ENCODE peak calls at places on chromosomes 4 and X, in five cellular contexts. One of them, this sample, is unnamed.

GRCh38 chrX:148629435-148629834 is 129.0 kb downstream of the AFF2 start:
- DNase-seq in GM04503: no peak
- DNase-seq in bronchial epithelial cell: no peak
- DNase-seq in ovary: no peak
- DNase-seq in IMR-90: no peak
- DNase-seq in this sample: no peak

GRCh38 chrX:71989768-71990167 is 79.1 kb downstream of the NHSL2 start:
- DNase-seq in bronchial epithelial cell: peak
- DNase-seq in IMR-90: peak
- DNase-seq in ovary: no peak
- DNase-seq in GM04503: peak
- DNase-seq in this sample: peak

GRCh38 chr4:122118243-122118642 is 33.9 kb upstream of the BLTP1 start:
- DNase-seq in ovary: no peak
- DNase-seq in IMR-90: no peak
- DNase-seq in GM04503: no peak
- DNase-seq in bronchial epithelial cell: no peak
- DNase-seq in this sample: no peak

GRCh38 chr4:1770245-1770644 is 22.8 kb upstream of the FGFR3 start:
- DNase-seq in bronchial epithelial cell: no peak
- DNase-seq in ovary: no peak
- DNase-seq in IMR-90: no peak
- DNase-seq in GM04503: no peak
- DNase-seq in this sample: no peak

GRCh38 chr4:85747871-85748491 is 273.0 kb downstream of the ARHGAP24 start:
- DNase-seq in IMR-90: peak
- DNase-seq in bronchial epithelial cell: peak
- DNase-seq in ovary: no peak
- DNase-seq in GM04503: no peak
- DNase-seq in this sample: peak

GRCh38 chrX:72245461-72246089 is 6.7 kb upstream of the ERCC6L start:
- DNase-seq in bronchial epithelial cell: peak
- DNase-seq in IMR-90: peak
- DNase-seq in ovary: peak
- DNase-seq in GM04503: no peak
- DNase-seq in this sample: peak

GRCh38 chrX:106397788-106398538 is 213.8 kb upstream of the RADX start:
- DNase-seq in bronchial epithelial cell: peak
- DNase-seq in GM04503: no peak
- DNase-seq in ovary: no peak
- DNase-seq in IMR-90: no peak
- DNase-seq in this sample: peak

GRCh38 chr4:8697826-8698225 is 105.3 kb downstream of the CPZ start:
- DNase-seq in IMR-90: no peak
- DNase-seq in GM04503: no peak
- DNase-seq in ovary: peak
- DNase-seq in bronchial epithelial cell: no peak
- DNase-seq in this sample: no peak

This sample was measured in HCEC 1CT.